ENCODE peak calls at places on chromosomes 7 and 10, in five cellular contexts. Y is HCT116, I is SK-N-SH, U is HepG2, H is GM12878. T is an unnamed sample.
A peak's percentile ranks its signal among the peaks of the same experiment; 100 is the strongest.

GRCh38 chr7:50826371-50827172 is 43.9 kb upstream of the GRB10 start:
- DNase-seq in I (no peak), H (no peak), U (peak; percentile 78), Y (peak; percentile 55), T (no peak)

GRCh38 chr10:23291551-23292334 is 52.9 kb downstream of the C10orf67 start:
- DNase-seq in U (no peak), I (no peak), H (no peak), Y (no peak), T (peak; percentile 3)

GRCh38 chr10:122515022-122515424 is 45.5 kb upstream of the DMBT1 start:
- DNase-seq in U (no peak), H (no peak), I (no peak), Y (no peak), T (no peak)

GRCh38 chr10:112519129-112519761 is 72.2 kb downstream of the VTI1A start:
- DNase-seq in Y (peak; percentile 100), I (no peak), H (no peak), U (no peak), T (no peak)

GRCh38 chr7:19674266-19674960 is 34.4 kb downstream of the POLR1F start:
- DNase-seq in Y (no peak), I (no peak), U (no peak), H (no peak), T (no peak)

GRCh38 chr7:2099036-2099957 is 133.4 kb downstream of the MAD1L1 start:
- DNase-seq in U (no peak), H (no peak), Y (no peak), I (no peak), T (peak; percentile 55)

GRCh38 chr10:69803809-69804208 is 2.1 kb downstream of the COL13A1 start:
- DNase-seq in Y (no peak), I (no peak), U (no peak), H (no peak), T (no peak)

GRCh38 chr10:72525277-72525676 is 100.6 kb downstream of the MICU1 start:
- DNase-seq in U (peak; percentile 74), Y (no peak), I (no peak), H (no peak), T (no peak)

GRCh38 chr10:103276251-103276936 is 544 bp upstream of the INA start:
- DNase-seq in U (no peak), Y (no peak), I (peak; percentile 39), H (no peak), T (no peak)

GRCh38 chr10:119209736-119210355 is 2.5 kb downstream of the GRK5 start:
- DNase-seq in Y (no peak), U (no peak), H (no peak), I (no peak), T (no peak)

GRCh38 chr10:119209050-119209735 is 1.8 kb downstream of the GRK5 start:
- DNase-seq in I (peak; percentile 71), H (no peak), U (peak; percentile 59), Y (no peak), T (peak; percentile 60)

GRCh38 chr10:119211176-119211575 is 3.8 kb downstream of the GRK5 start:
- DNase-seq in U (no peak), I (no peak), H (no peak), Y (no peak), T (no peak)

GRCh38 chr10:119210633-119211032 is 3.3 kb downstream of the GRK5 start:
- DNase-seq in I (peak; percentile 36), U (no peak), H (no peak), Y (no peak), T (no peak)

GRCh38 chr10:119211625-119212441 is 4.5 kb downstream of the GRK5 start:
- DNase-seq in I (no peak), U (no peak), Y (no peak), H (no peak), T (no peak)
- TF ChIP-seq ZBTB33 in I (no peak), U (no peak), Y (no peak), H (no peak), T (no peak)

DNA sequence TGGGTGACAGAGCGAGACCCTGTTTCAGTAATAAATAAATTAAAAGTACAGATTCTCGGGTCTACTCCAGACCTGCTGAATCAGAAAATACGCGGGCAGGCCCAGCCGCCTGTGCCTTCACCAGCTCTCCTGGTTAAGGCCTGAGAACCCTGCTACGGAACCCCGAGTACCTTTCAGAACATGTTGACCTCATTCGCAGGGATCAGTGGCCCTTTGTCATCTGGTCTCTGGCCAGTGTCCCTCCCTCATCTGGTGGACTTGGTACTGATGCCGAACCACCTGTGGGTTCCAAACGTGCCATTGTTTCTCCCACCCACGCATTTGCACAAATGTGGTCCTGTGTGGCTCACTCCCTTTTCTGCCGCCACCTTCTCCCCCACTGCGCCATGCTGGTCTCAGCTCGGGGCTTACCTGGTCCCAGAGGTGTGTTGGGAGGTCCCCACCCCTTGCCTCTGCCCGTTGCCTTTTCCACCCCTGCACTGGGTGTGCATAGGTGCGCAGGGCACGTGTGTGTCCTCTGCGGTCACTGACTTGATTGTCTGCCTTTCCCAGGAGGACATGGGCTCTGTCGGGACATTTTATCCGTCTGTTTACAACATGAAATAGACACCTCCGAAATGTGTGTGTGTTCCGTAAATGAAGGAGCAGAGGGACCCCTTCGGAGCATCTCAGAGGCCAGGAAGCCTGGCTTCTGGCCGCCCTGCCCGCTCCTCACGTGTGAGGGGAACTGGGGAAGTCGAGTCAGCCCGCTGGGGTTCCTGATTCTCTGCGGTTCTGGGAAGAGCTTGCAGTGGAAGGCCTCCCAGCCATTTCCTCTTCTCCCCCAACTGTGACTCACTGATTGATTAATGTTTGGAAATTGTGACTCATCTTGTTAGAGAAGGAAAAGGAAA is 135.2 kb downstream of the CUX1 start:
- DNase-seq in I (no peak), H (no peak), U (no peak), Y (peak; percentile 86), T (peak; percentile 34)
- TF ChIP-seq ZBTB33 in I (peak; percentile 32), H (no peak), U (no peak), Y (no peak), T (no peak)

GRCh38 chr10:88899886-88900285 is 19.8 kb downstream of the STAMBPL1 start:
- DNase-seq in Y (no peak), I (no peak), H (no peak), U (no peak), T (no peak)

GRCh38 chr10:88902328-88902789 is 22.3 kb downstream of the STAMBPL1 start:
- DNase-seq in H (no peak), U (no peak), Y (no peak), I (no peak), T (no peak)

GRCh38 chr10:88901206-88901605 is 21.2 kb downstream of the STAMBPL1 start:
- DNase-seq in Y (no peak), I (no peak), H (no peak), U (no peak), T (no peak)

GRCh38 chr10:88903715-88904114 is 23.7 kb downstream of the STAMBPL1 start:
- DNase-seq in I (no peak), H (no peak), Y (no peak), U (no peak), T (no peak)

DNA sequence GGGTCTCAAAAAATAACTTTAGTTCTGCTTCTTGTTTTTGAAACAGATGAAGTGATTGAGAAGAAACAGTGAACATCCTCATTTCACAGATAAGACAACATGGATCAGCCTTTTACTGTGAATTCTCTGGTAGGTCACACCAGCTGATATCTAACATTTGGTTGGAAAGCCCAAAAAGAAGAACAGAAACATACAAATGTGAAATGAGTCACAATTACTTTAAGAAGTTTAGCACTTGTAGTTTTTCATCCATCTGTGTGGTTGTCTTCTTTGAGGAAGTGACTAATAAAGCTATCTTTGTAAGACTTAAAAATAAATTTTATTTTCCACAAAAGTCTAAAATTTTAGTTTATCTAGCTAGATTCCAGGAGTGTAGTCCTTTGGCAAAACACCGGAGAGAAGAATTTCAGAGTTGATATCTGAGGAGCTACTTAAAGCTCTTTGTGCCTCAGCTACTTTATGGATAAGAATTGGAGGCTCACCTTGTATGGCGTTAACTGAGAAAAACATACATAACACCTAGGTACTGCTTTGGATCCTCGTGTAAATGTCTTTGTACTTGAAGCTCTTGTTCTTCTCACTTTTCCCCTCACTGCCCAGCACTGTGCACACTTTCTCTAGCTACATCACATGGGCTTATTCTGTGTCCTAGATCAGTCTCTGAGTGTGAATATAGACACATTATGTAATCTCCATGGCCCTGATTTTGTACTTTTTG is 21.7 kb downstream of the STAMBPL1 start:
- DNase-seq in H (peak; percentile 94), I (no peak), U (no peak), Y (no peak), T (no peak)
- TF ChIP-seq ZBTB33 in H (no peak), I (no peak), U (no peak), Y (no peak), T (no peak)

GRCh38 chr10:47158116-47159071 is 141.6 kb upstream of the GDF10 start:
- DNase-seq in I (no peak), U (no peak), H (no peak), Y (no peak), T (no peak)
- TF ChIP-seq ZBTB33 in I (no peak), U (no peak), H (no peak), Y (no peak), T (no peak)

GRCh38 chr10:90788987-90789386 is 68.9 kb downstream of the HTR7 start:
- DNase-seq in U (no peak), Y (no peak), H (peak; percentile 42), I (no peak), T (no peak)

GRCh38 chr10:90787376-90787775 is 70.5 kb downstream of the HTR7 start:
- DNase-seq in Y (no peak), U (no peak), H (no peak), I (no peak), T (no peak)

GRCh38 chr10:90785782-90786181 is 72.1 kb downstream of the HTR7 start:
- DNase-seq in I (no peak), U (no peak), H (no peak), Y (no peak), T (no peak)

GRCh38 chr10:90787906-90788491 is 69.8 kb downstream of the HTR7 start:
- DNase-seq in U (peak; percentile 9), H (no peak), I (peak; percentile 36), Y (peak; percentile 27), T (peak; percentile 18)
- TF ChIP-seq ZBTB33 in U (no peak), H (no peak), I (no peak), Y (no peak), T (no peak)

DNA sequence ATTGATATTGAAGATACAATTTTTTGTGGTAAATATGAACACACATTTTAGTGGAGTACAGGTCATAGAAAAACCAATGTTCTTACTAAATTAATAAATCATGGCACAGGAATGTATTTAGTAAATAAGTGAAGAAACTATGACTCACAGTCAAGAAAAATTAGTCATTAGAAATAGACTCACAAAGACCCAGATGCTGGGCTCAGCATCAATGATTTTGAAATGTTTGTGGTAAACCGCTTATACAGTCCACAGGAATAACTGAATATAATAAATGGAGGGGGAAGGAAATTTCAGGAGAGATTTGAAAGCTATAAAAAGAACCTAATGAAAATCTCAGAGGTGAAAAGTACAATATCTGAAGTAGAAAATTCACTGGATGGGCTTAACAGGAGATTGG is 138.3 kb upstream of the ADCY1 start:
- DNase-seq in I (no peak), U (no peak), H (no peak), Y (no peak), T (no peak)
- TF ChIP-seq ZBTB33 in I (no peak), U (no peak), H (no peak), Y (no peak), T (no peak)

GRCh38 chr10:131870831-131871672 is 29.8 kb upstream of the PPP2R2D start:
- DNase-seq in I (no peak), U (no peak), H (no peak), Y (no peak), T (no peak)
- TF ChIP-seq ZBTB33 in I (no peak), U (no peak), H (no peak), Y (no peak), T (no peak)

GRCh38 chr7:143040209-143040710 is 11.9 kb upstream of the OR6V1 start:
- DNase-seq in Y (no peak), I (no peak), U (no peak), H (no peak), T (no peak)
- TF ChIP-seq ZBTB33 in Y (no peak), I (no peak), U (no peak), H (no peak), T (no peak)

T was measured in K562.